ENCODE peak calls at places on chromosomes 2 and 18, in four cellular contexts. One of them, this sample, is unnamed.

GRCh38 chr2:130288467-130289403 is 54.0 kb upstream of the IMP4 start:
- DNase-seq in HT-29: no peak
- DNase-seq in A172: no peak
- DNase-seq in foreskin fibroblast: no peak
- DNase-seq in this sample: peak; percentile 15

GRCh38 chr2:61853086-61853847 is 593 bp downstream of the FAM161A start:
- DNase-seq in A172: peak; percentile 25
- DNase-seq in foreskin fibroblast: no peak
- DNase-seq in HT-29: peak; percentile 38
- DNase-seq in this sample: peak; percentile 46

GRCh38 chr2:45759310-45759851 is 107.9 kb downstream of the PRKCE start:
- DNase-seq in HT-29: no peak
- DNase-seq in A172: peak; percentile 60
- DNase-seq in foreskin fibroblast: no peak
- DNase-seq in this sample: peak; percentile 58

GRCh38 chr2:96860065-96861029 is 2.5 kb upstream of the ANKRD39 start:
- DNase-seq in HT-29: no peak
- DNase-seq in foreskin fibroblast: no peak
- DNase-seq in A172: no peak
- DNase-seq in this sample: no peak

GRCh38 chr2:173358617-173359016 is 3.9 kb downstream of the CDCA7 start:
- DNase-seq in A172: no peak
- DNase-seq in foreskin fibroblast: no peak
- DNase-seq in HT-29: no peak
- DNase-seq in this sample: no peak

GRCh38 chr2:26270363-26270762 is 25.6 kb downstream of the HADHB start:
- DNase-seq in A172: no peak
- DNase-seq in foreskin fibroblast: no peak
- DNase-seq in HT-29: no peak
- DNase-seq in this sample: no peak

GRCh38 chr2:240255811-240256703 is 115.6 kb upstream of the OTOS start:
- DNase-seq in foreskin fibroblast: no peak
- DNase-seq in HT-29: peak; percentile 62
- DNase-seq in A172: peak; percentile 65
- DNase-seq in this sample: peak; percentile 94

GRCh38 chr2:202169131-202169530 is 69.3 kb downstream of the SUMO1 start:
- DNase-seq in A172: no peak
- DNase-seq in HT-29: no peak
- DNase-seq in foreskin fibroblast: no peak
- DNase-seq in this sample: no peak

GRCh38 chr2:140580799-140581198 is 1550.0 kb downstream of the LRP1B start:
- DNase-seq in foreskin fibroblast: no peak
- DNase-seq in A172: no peak
- DNase-seq in HT-29: no peak
- DNase-seq in this sample: peak; percentile 29

GRCh38 chr2:64291181-64291580 is 147.0 kb upstream of the PELI1 start:
- DNase-seq in A172: peak; percentile 91
- DNase-seq in HT-29: no peak
- DNase-seq in foreskin fibroblast: peak; percentile 87
- DNase-seq in this sample: no peak

GRCh38 chr2:99623035-99623434 is 133.2 kb upstream of the REV1 start:
- DNase-seq in A172: no peak
- DNase-seq in HT-29: no peak
- DNase-seq in foreskin fibroblast: no peak
- DNase-seq in this sample: no peak

GRCh38 chr2:40256649-40257048 is 195.2 kb downstream of the SLC8A1 start:
- DNase-seq in foreskin fibroblast: no peak
- DNase-seq in A172: no peak
- DNase-seq in HT-29: no peak
- DNase-seq in this sample: peak; percentile 65

GRCh38 chr18:21444465-21445023 is 156.0 kb downstream of the ESCO1 start:
- DNase-seq in A172: peak; percentile 72
- DNase-seq in foreskin fibroblast: no peak
- DNase-seq in HT-29: peak; percentile 54
- DNase-seq in this sample: peak; percentile 73

GRCh38 chr2:73920577-73921545 is 5.8 kb upstream of the DGUOK start:
- DNase-seq in foreskin fibroblast: no peak
- DNase-seq in HT-29: peak; percentile 26
- DNase-seq in A172: no peak
- DNase-seq in this sample: peak; percentile 58